ENCODE peak calls at places on chromosomes 3 and 15, in ten cellular contexts. B is heart right ventricle; N is lower lobe of right lung; C is RWPE2; F is left lung; I is lung; H is NT2/D1; Y is CD8-positive, alpha-beta memory T cell; R is sigmoid colon; V is adrenal gland. W is an unnamed sample.

GRCh38 chr3:149224736-149225594 is 3.3 kb upstream of the CP start:
- DNase-seq in B (no peak), N (no peak), C (no peak), F (no peak), I (no peak), H (no peak), Y (peak; percentile 10), R (no peak), V (peak; percentile 59), W (no peak)

GRCh38 chr3:30078736-30079135 is 527.7 kb upstream of the TGFBR2 start:
- DNase-seq in B (no peak), N (no peak), C (no peak), F (no peak), I (no peak), H (no peak), Y (no peak), R (no peak), V (no peak), W (no peak)

GRCh38 chr15:84840741-84841429 is 23.7 kb downstream of the ALPK3 start:
- DNase-seq in B (peak; percentile 85), N (peak; percentile 88), C (no peak), F (peak; percentile 87), I (peak; percentile 70), H (no peak), Y (no peak), R (peak; percentile 93), V (peak; percentile 96), W (peak; percentile 22)

GRCh38 chr3:56145410-56145809 is 322.9 kb downstream of the ERC2 start:
- DNase-seq in B (no peak), N (no peak), C (no peak), F (no peak), I (no peak), H (no peak), Y (no peak), R (no peak), V (no peak), W (no peak)

GRCh38 chr3:126304704-126305103 is 52.5 kb downstream of the KLF15 start:
- DNase-seq in B (no peak), N (no peak), C (no peak), F (no peak), I (no peak), H (no peak), Y (no peak), R (no peak), V (no peak), W (no peak)

GRCh38 chr3:15345608-15346137 is 13.3 kb upstream of the SH3BP5 start:
- DNase-seq in B (no peak), N (no peak), C (no peak), F (no peak), I (no peak), H (no peak), Y (no peak), R (peak; percentile 48), V (peak; percentile 48), W (no peak)

GRCh38 chr15:96107922-96108321 is 222.6 kb upstream of the NR2F2 start:
- DNase-seq in B (no peak), N (no peak), C (no peak), F (no peak), I (no peak), H (no peak), Y (no peak), R (no peak), V (no peak), W (no peak)

GRCh38 chr15:70259030-70259424 is 161.3 kb upstream of the TLE3 start:
- DNase-seq in B (peak; percentile 69), N (peak; percentile 83), C (no peak), F (peak; percentile 88), I (peak; percentile 65), H (no peak), Y (peak; percentile 51), R (peak; percentile 88), V (peak; percentile 68), W (no peak)

DNA sequence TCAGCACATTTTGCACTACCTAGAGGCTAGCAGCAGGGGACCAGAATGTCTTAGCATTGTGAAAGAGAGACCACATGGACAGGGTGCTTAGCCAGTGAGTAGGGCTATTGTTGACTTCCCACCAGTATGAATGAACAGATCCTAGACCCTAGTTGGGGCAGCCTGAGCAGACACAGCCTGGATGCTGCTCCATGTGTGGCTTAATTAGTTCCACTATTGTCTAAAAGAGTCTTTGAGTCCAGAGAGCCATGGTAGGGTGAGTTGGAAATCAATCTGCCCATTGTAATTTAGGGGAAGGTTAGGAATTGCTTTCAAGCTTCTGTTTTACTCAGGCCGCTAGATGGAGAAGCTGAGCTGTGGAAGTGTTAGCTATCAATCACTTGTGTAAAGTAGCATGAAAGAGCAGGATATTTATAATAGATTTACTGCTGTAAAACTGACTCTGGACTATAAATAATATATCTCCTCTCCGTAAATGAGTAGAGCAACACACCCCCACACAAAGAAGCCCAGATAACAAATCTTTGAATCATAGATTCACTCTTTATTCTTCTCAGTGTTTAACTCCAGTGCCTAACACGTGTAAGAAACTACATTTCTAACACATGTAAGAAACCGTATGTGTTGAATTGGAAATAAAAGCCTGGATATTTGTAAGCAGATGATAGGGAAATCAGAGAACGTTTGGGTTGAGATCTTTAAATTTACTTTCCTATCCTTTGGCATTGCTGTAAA is 4.1 kb upstream of the GCSAM start:
- DNase-seq in B (no peak), N (no peak), C (no peak), F (no peak), I (no peak), H (peak; percentile 84), Y (no peak), R (no peak), V (no peak), W (peak; percentile 68)
- H3K4me1 ChIP-seq in B (no peaks in the 10 kb centered on the region), N (peaks cover 5% of the 10 kb centered on the region), C (peaks cover 4% of the 10 kb centered on the region), F (peaks cover 4% of the 10 kb centered on the region), I (peaks cover 3% of the 10 kb centered on the region), H (no peaks in the 10 kb centered on the region), Y (peaks cover 38% of the 10 kb centered on the region), R (no peaks in the 10 kb centered on the region), V (no peaks in the 10 kb centered on the region), W (no peaks in the 10 kb centered on the region)

DNA sequence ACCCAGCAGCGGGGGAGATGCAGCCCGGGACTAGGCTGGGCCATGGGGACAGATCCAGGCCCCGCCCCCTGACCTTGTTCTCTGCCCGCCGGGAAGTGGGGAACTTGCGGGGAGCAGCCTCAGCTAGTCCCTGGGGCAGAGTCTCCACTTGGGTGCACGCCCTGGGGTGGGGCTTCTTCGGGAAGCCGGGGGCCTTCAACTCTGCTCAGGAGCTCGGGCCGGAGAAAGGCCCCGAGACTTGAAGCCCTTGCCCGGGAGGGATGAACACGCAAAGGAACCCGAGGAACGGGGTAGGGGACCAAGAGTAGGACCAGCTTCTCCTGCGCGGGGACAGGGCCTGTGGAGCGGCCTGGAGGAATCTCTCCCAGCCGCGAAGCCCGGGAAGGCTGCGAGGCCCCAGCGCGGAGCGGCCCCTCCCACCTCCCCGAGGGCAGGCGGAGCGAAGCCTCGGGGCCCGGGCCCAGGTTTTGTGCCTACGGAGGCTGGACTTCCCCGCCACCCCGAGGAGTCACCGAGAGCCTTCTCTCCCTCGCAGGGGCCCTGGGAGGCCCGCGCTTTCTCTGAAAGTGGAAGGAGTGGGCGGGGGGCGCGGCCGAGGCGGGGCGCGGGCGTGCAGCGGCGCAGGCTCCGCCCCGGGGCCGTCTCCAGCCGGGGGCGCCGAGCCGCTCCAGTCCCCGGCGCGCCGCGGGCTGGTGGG is at the start of gene ITPKA:
- DNase-seq in B (peak; percentile 61), N (peak; percentile 82), C (peak; percentile 90), F (peak; percentile 84), I (peak; percentile 56), H (no peak), Y (peak; percentile 62), R (peak; percentile 86), V (peak; percentile 92), W (peak; percentile 86)
- H3K4me1 ChIP-seq in B (peaks cover 22% of the 10 kb centered on the region), N (peaks cover 35% of the 10 kb centered on the region), C (peaks cover 15% of the 10 kb centered on the region), F (peaks cover 40% of the 10 kb centered on the region), I (peaks cover 15% of the 10 kb centered on the region), H (peaks cover 7% of the 10 kb centered on the region), Y (peaks cover 22% of the 10 kb centered on the region), R (peaks cover 4% of the 10 kb centered on the region), V (peaks cover 18% of the 10 kb centered on the region), W (no peaks in the 10 kb centered on the region)

GRCh38 chr3:142274908-142275307 is 49.5 kb upstream of the GK5 start:
- DNase-seq in B (no peak), N (no peak), C (no peak), F (no peak), I (no peak), H (no peak), Y (no peak), R (no peak), V (no peak), W (no peak)
- H3K4me1 ChIP-seq in B (no peaks in the 10 kb centered on the region), N (peaks cover 13% of the 10 kb centered on the region), C (peaks cover 9% of the 10 kb centered on the region), F (peaks cover 44% of the 10 kb centered on the region), I (no peaks in the 10 kb centered on the region), H (no peaks in the 10 kb centered on the region), Y (peaks cover 19% of the 10 kb centered on the region), R (no peaks in the 10 kb centered on the region), V (peaks cover 11% of the 10 kb centered on the region), W (no peaks in the 10 kb centered on the region)

GRCh38 chr3:52047295-52047960 is 8.9 kb downstream of the DUSP7 start:
- DNase-seq in B (no peak), N (peak; percentile 61), C (peak; percentile 88), F (peak; percentile 57), I (no peak), H (no peak), Y (no peak), R (no peak), V (no peak), W (no peak)

GRCh38 chr3:52043750-52044149 is 12.6 kb downstream of the DUSP7 start:
- DNase-seq in B (no peak), N (no peak), C (no peak), F (no peak), I (no peak), H (no peak), Y (no peak), R (no peak), V (no peak), W (no peak)

GRCh38 chr3:52046914-52047239 is 9.5 kb downstream of the DUSP7 start:
- DNase-seq in B (no peak), N (no peak), C (no peak), F (no peak), I (no peak), H (no peak), Y (no peak), R (no peak), V (no peak), W (no peak)

GRCh38 chr3:52046186-52046913 is 10.0 kb downstream of the DUSP7 start:
- DNase-seq in B (peak; percentile 29), N (no peak), C (peak; percentile 98), F (peak; percentile 62), I (peak; percentile 58), H (no peak), Y (no peak), R (no peak), V (peak; percentile 79), W (no peak)

GRCh38 chr3:52044869-52045616 is 11.3 kb downstream of the DUSP7 start:
- DNase-seq in B (no peak), N (no peak), C (no peak), F (no peak), I (no peak), H (no peak), Y (no peak), R (no peak), V (no peak), W (peak; percentile 65)
- H3K4me1 ChIP-seq in B (peaks cover 46% of the 10 kb centered on the region), N (peaks cover 63% of the 10 kb centered on the region), C (peaks cover 40% of the 10 kb centered on the region), F (peaks cover 53% of the 10 kb centered on the region), I (peaks cover 43% of the 10 kb centered on the region), H (peaks cover 18% of the 10 kb centered on the region), Y (peaks cover 24% of the 10 kb centered on the region), R (no peaks in the 10 kb centered on the region), V (peaks cover 11% of the 10 kb centered on the region), W (no peaks in the 10 kb centered on the region)

GRCh38 chr15:89765694-89766093 is 10.4 kb upstream of the MESP2 start:
- DNase-seq in B (no peak), N (no peak), C (no peak), F (no peak), I (no peak), H (no peak), Y (no peak), R (no peak), V (no peak), W (no peak)
- H3K4me1 ChIP-seq in B (no peaks in the 10 kb centered on the region), N (peaks cover 2% of the 10 kb centered on the region), C (peaks cover 6% of the 10 kb centered on the region), F (peaks cover 15% of the 10 kb centered on the region), I (peaks cover 5% of the 10 kb centered on the region), H (peaks cover 6% of the 10 kb centered on the region), Y (no peaks in the 10 kb centered on the region), R (no peaks in the 10 kb centered on the region), V (no peaks in the 10 kb centered on the region), W (no peaks in the 10 kb centered on the region)

W was measured in H9.